ENCODE peak calls at places on chromosomes 2 and 18, in seven cellular contexts. F is K562, H is HCT116, K is SK-N-SH, L is NT2/D1, X is HepG2, J is H1. Y is an unnamed sample.

GRCh38 chr18:46810481-46811000 is 53.7 kb upstream of the ST8SIA5 start:
- DNase-seq in K (no peak), H (no peak), J (no peak), L (peak), X (no peak), F (no peak), Y (no peak)

GRCh38 chr2:168192839-168193616 is 54.4 kb downstream of the STK39 start:
- DNase-seq in X (no peak), F (no peak), L (no peak), H (no peak), J (no peak), K (no peak), Y (no peak)

GRCh38 chr2:69113627-69114026 is 100.6 kb downstream of the ANTXR1 start:
- DNase-seq in J (no peak), L (no peak), K (no peak), F (no peak), X (no peak), H (no peak), Y (no peak)

GRCh38 chr2:238720232-238720672 is 127.6 kb upstream of the TWIST2 start:
- DNase-seq in L (peak), F (peak), K (peak), H (peak), J (peak), X (peak), Y (no peak)

GRCh38 chr2:109030870-109031480 is 42.0 kb upstream of the EDAR start:
- DNase-seq in F (peak), L (no peak), H (no peak), K (no peak), X (no peak), J (no peak), Y (no peak)

GRCh38 chr18:47531759-47532158 is 280.3 kb upstream of the SKOR2 start:
- DNase-seq in J (peak), L (no peak), K (peak), H (no peak), F (peak), X (no peak), Y (no peak)

GRCh38 chr2:74735544-74735943 is 81.5 kb downstream of the SEMA4F start:
- DNase-seq in X (no peak), H (no peak), J (no peak), L (peak), F (no peak), K (peak), Y (no peak)

GRCh38 chr18:46281185-46282176 is 177.3 kb downstream of the HAUS1 start:
- DNase-seq in K (peak), H (peak), X (peak), L (peak), F (peak), J (peak), Y (no peak)

GRCh38 chr18:35756506-35757117 is 175.1 kb downstream of the GALNT1 start:
- DNase-seq in L (peak), H (peak), F (peak), X (peak), J (peak), K (peak), Y (no peak)

GRCh38 chr2:69538249-69538648 is 101.0 kb upstream of the NFU1 start:
- DNase-seq in X (no peak), F (no peak), J (no peak), L (no peak), K (no peak), H (no peak), Y (no peak)

GRCh38 chr2:106137944-106138903 is 55.9 kb downstream of the UXS1 start:
- DNase-seq in L (no peak), J (no peak), F (no peak), H (no peak), K (no peak), X (no peak), Y (no peak)

GRCh38 chr2:215784371-215784783 is 229.0 kb downstream of the MREG start:
- DNase-seq in L (no peak), X (no peak), K (peak), J (no peak), H (no peak), F (no peak), Y (no peak)

GRCh38 chr2:113123731-113124130 is 3.7 kb upstream of the IL1RN start:
- DNase-seq in K (no peak), H (no peak), L (no peak), F (no peak), J (no peak), X (no peak), Y (no peak)

GRCh38 chr2:84875213-84875560 is 5.7 kb downstream of the TRABD2A start:
- DNase-seq in H (no peak), X (no peak), F (no peak), L (no peak), K (no peak), J (no peak), Y (no peak)

GRCh38 chr2:46481541-46482193 is 2.3 kb downstream of the TMEM247 start:
- DNase-seq in L (no peak), J (no peak), H (no peak), X (no peak), K (no peak), F (no peak), Y (no peak)

GRCh38 chr2:62466501-62466854 is 39.5 kb downstream of the TMEM17 start:
- DNase-seq in F (no peak), H (no peak), J (no peak), K (no peak), X (no peak), L (no peak), Y (no peak)

GRCh38 chr18:45954070-45954712 is 12.9 kb downstream of the EPG5 start:
- DNase-seq in X (no peak), H (peak), K (no peak), F (no peak), L (no peak), J (no peak), Y (no peak)

GRCh38 chr2:33340265-33340664 is 136.2 kb upstream of the RASGRP3 start:
- DNase-seq in H (no peak), L (no peak), F (no peak), X (no peak), J (no peak), K (no peak), Y (no peak)

GRCh38 chr2:219247678-219248642 is 2.7 kb downstream of the STK16 start:
- DNase-seq in F (peak), L (no peak), H (no peak), J (no peak), K (no peak), X (no peak), Y (no peak)
- TF ChIP-seq YY1 in F (no peak), L (no peak), H (no peak), J (no peak), K (no peak), X (no peak), Y (no peak)

GRCh38 chr2:138061961-138062360 is 97.7 kb downstream of the HNMT start:
- DNase-seq in J (no peak), K (no peak), L (no peak), X (no peak), H (no peak), F (no peak), Y (no peak)

GRCh38 chr2:138058427-138058826 is 94.2 kb downstream of the HNMT start:
- DNase-seq in J (no peak), H (no peak), L (no peak), F (no peak), K (no peak), X (peak), Y (no peak)

GRCh38 chr2:138059487-138059886 is 95.2 kb downstream of the HNMT start:
- DNase-seq in K (no peak), X (no peak), J (no peak), L (no peak), F (no peak), H (no peak), Y (no peak)

GRCh38 chr2:138059967-138060635 is 95.8 kb downstream of the HNMT start:
- DNase-seq in L (no peak), H (no peak), K (peak), X (peak), F (peak), J (no peak), Y (no peak)
- TF ChIP-seq YY1 in L (no peak), H (no peak), K (no peak), X (no peak), F (no peak), J (no peak), Y (no peak)

DNA sequence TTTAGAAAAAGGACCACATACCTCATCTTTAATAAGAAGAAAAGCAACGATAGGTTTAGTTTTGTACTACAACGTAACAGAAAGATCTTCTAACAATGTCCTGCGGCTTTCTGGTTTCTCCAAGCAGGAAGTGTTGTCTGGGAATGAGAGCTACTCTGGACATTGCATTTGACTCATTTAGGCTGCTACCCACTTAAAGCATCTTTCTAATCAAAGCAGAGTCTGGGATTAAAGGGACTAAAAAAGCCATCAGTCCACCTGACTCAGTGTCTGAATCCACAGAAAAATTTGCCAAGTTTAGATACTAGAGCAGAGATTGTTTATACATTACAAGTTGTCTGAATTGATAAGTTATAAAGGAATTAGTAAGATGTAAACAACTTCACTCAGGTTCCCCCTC is 70.1 kb upstream of the SMIM21 start:
- DNase-seq in J (no peak), K (no peak), X (no peak), H (no peak), F (no peak), L (no peak), Y (no peak)
- TF ChIP-seq YY1 in J (no peak), K (no peak), X (no peak), H (no peak), F (no peak), L (no peak), Y (no peak)

DNA sequence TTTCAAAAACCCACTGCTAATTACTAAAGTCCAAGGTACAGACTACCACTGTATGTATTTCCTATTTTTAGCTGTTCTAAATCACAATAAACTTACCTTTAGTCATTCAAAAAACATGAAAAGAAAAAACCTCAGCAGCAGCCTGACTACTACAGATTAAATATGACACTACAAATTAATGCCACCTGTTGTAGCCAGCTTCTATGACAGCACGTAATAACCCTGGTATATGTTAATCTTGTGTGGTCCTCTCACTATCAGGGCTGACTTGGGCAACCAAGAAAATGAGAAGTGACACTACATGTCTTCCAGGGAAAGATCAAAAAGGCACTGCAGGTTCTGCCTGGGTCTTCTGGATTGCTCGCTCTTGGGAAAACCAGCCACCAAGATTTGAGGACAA is 90.6 kb upstream of the FAM124B start:
- DNase-seq in K (no peak), H (no peak), X (no peak), F (no peak), J (no peak), L (no peak), Y (no peak)
- TF ChIP-seq YY1 in K (no peak), H (no peak), X (no peak), F (no peak), J (no peak), L (no peak), Y (no peak)

DNA sequence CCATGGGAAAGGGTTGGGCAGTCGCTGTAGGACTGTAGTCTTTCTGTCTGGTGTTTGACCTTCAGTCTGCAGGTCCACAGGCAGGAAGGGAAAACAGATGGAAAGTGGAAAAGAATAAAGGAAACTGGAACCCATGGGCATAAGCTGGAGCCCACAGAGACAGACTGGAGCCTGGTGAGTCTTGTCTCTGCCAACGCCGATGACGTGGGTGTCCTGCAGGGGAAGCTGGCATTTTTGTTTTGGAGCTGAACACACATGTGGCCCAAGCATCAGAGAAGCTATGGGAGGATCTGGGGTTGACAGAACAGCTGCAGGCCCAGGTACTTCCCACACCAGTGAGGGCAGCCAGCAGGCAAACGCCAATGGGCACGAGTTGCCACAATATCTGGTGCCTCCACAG is 28.2 kb upstream of the SOCS6 start:
- DNase-seq in H (no peak), L (no peak), F (no peak), X (no peak), K (no peak), J (no peak), Y (no peak)
- TF ChIP-seq YY1 in H (no peak), L (no peak), F (no peak), X (no peak), K (no peak), J (no peak), Y (no peak)

DNA sequence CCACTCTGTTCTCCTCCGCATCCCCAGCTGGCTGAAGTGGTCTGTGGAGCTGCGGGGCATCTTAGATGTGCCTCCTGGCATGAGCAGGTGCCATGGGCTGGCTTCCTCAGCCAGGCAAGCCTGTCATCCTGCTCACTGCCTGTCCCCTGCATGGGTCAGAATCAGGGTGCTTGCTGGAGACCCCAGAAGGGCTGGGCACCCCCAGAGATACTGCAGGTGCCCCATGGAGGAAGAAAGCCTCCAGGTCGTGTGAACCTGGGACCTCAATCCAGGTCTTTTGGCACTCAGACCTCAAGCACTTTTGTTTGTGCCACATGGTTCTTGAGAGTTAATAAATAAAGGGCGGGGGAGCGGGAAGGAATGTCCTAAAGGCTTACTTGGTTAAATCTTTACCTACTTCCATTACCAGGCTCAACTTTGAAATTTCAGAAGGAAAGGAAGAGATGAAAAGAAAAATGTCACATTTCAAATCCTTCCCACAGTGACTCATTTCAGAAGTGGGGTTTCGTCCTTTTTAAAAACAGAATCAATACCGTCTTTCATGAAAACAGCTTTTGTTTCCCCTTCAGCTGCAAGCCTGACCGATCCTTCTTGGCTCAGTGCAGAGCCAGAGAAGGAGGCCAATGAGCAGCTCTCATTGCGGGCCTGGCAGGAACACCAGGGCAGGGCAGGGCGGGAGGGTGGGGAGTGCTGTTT is 69.9 kb downstream of the RHOB start:
- DNase-seq in L (no peak), F (no peak), H (peak), K (no peak), X (peak), J (no peak), Y (peak)
- TF ChIP-seq YY1 in L (no peak), F (no peak), H (no peak), K (no peak), X (no peak), J (no peak), Y (no peak)

GRCh38 chr2:228227466-228227865 is 46.0 kb upstream of the SPHKAP start:
- DNase-seq in L (no peak), K (no peak), X (no peak), F (no peak), J (no peak), H (no peak), Y (no peak)
- TF ChIP-seq YY1 in L (no peak), K (no peak), X (no peak), F (no peak), J (no peak), H (no peak), Y (no peak)

GRCh38 chr2:40123321-40123720 is 328.6 kb downstream of the SLC8A1 start:
- DNase-seq in H (no peak), K (no peak), L (no peak), X (no peak), J (no peak), F (no peak), Y (no peak)

GRCh38 chr2:40118622-40119021 is 333.3 kb downstream of the SLC8A1 start:
- DNase-seq in L (no peak), H (no peak), J (no peak), X (no peak), K (no peak), F (no peak), Y (no peak)

GRCh38 chr2:40123746-40124145 is 328.1 kb downstream of the SLC8A1 start:
- DNase-seq in J (no peak), K (no peak), X (no peak), H (no peak), L (no peak), F (no peak), Y (no peak)

GRCh38 chr2:40120957-40121356 is 330.9 kb downstream of the SLC8A1 start:
- DNase-seq in K (no peak), H (no peak), X (no peak), J (no peak), L (no peak), F (no peak), Y (no peak)

GRCh38 chr2:40120021-40120420 is 331.9 kb downstream of the SLC8A1 start:
- DNase-seq in F (no peak), X (no peak), L (no peak), J (no peak), H (no peak), K (no peak), Y (no peak)
- TF ChIP-seq YY1 in F (no peak), X (no peak), L (no peak), J (no peak), H (no peak), K (no peak), Y (no peak)

DNA sequence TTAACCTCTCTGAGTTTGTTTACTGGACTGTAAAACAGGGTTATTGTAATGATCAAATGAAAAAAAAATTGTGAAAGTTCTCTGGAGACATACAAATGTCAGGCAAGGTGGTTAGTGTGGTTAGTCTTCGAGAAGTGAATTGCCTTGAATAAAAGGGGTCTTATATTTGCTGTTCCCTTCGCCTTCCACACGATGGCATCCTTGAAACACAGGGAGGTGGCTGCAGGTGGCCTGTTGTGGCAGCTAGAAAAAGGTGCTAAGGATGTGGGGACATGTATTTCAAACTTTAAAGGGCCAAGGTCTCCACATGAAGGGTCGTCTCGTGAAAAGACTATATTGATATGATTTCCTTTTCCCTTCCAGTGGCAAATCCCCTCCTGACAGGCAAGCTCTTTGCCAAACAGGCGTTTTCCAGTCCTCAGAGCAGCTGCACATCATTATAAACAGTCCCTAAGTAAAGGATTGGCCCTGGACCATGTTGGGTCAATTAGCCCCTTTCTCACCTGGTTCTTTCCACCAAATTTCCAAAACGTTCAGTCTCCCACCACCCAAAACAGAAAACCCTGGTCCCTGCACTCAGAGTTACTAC is 68.5 kb downstream of the COPS8 start:
- DNase-seq in H (peak), K (peak), X (peak), J (peak), F (peak), L (peak), Y (no peak)
- TF ChIP-seq YY1 in H (no peak), K (no peak), X (no peak), J (no peak), F (no peak), L (no peak), Y (peak)

DNA sequence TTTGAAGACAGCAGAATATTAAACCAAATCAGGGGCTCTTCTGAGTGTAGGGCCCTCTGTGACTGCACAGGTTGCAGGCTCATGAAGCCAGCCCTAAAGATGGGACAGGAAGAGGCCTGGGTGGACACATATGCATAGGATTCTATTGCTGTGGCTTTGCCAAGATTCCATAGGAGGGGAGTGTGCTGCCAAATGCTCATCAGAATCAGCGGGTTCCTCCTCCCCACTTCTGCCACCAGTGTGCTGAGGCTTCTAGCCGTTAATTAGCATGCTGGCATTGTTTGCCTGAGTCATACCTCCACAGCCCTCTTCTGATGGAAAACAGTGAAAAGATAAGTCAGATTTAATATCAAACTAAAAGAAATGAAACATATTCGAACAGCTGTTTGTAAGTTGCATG is 103.9 kb upstream of the TMEFF2 start:
- DNase-seq in H (no peak), J (no peak), F (no peak), L (peak), X (no peak), K (no peak), Y (no peak)
- TF ChIP-seq YY1 in H (no peak), J (no peak), F (no peak), L (no peak), X (no peak), K (no peak), Y (no peak)